ENCODE peak calls at places on chromosome 1, in nine cellular contexts. One of them, this sample, is unnamed.
A peak's percentile ranks its signal among the peaks of the same experiment; 100 is the strongest.

GRCh38 chr1:48028218-48028804 is 31.1 kb upstream of the TRABD2B start:
- DNase-seq in uterus: no peak
- DNase-seq in neural progenitor cell: no peak
- DNase-seq in spleen: no peak
- DNase-seq in upper lobe of right lung: no peak
- DNase-seq in lower leg skin: no peak
- DNase-seq in GM23338: peak; percentile 53
- DNase-seq in IMR-90: no peak
- DNase-seq in tibial artery: no peak
- DNase-seq in this sample: no peak

GRCh38 chr1:188719735-188720134 is 1757.9 kb downstream of the BRINP3 start:
- DNase-seq in neural progenitor cell: no peak
- DNase-seq in GM23338: no peak
- DNase-seq in upper lobe of right lung: no peak
- DNase-seq in spleen: no peak
- DNase-seq in lower leg skin: no peak
- DNase-seq in uterus: no peak
- DNase-seq in tibial artery: no peak
- DNase-seq in IMR-90: no peak
- DNase-seq in this sample: no peak

GRCh38 chr1:243727503-243728191 is 122.4 kb downstream of the AKT3 start:
- DNase-seq in uterus: no peak
- DNase-seq in lower leg skin: no peak
- DNase-seq in IMR-90: no peak
- DNase-seq in neural progenitor cell: no peak
- DNase-seq in GM23338: no peak
- DNase-seq in upper lobe of right lung: no peak
- DNase-seq in tibial artery: no peak
- DNase-seq in spleen: no peak
- DNase-seq in this sample: no peak

GRCh38 chr1:177945943-177946650 is 23.8 kb downstream of the SEC16B start:
- DNase-seq in neural progenitor cell: peak; percentile 82
- DNase-seq in GM23338: peak; percentile 90
- DNase-seq in lower leg skin: peak; percentile 22
- DNase-seq in IMR-90: peak; percentile 65
- DNase-seq in spleen: no peak
- DNase-seq in uterus: peak; percentile 75
- DNase-seq in tibial artery: no peak
- DNase-seq in upper lobe of right lung: no peak
- DNase-seq in this sample: peak; percentile 60

GRCh38 chr1:156072251-156072650 is 10.0 kb downstream of the MEX3A start:
- DNase-seq in IMR-90: no peak
- DNase-seq in tibial artery: no peak
- DNase-seq in spleen: no peak
- DNase-seq in uterus: no peak
- DNase-seq in lower leg skin: no peak
- DNase-seq in neural progenitor cell: no peak
- DNase-seq in GM23338: no peak
- DNase-seq in upper lobe of right lung: no peak
- DNase-seq in this sample: no peak

GRCh38 chr1:90730247-90731022 is 13.3 kb upstream of the BARHL2 start:
- DNase-seq in uterus: no peak
- DNase-seq in neural progenitor cell: peak; percentile 72
- DNase-seq in spleen: no peak
- DNase-seq in GM23338: peak; percentile 52
- DNase-seq in IMR-90: peak; percentile 9
- DNase-seq in tibial artery: no peak
- DNase-seq in upper lobe of right lung: no peak
- DNase-seq in lower leg skin: no peak
- DNase-seq in this sample: no peak

GRCh38 chr1:235207202-235207565 is 46.1 kb upstream of the RBM34 start:
- DNase-seq in IMR-90: no peak
- DNase-seq in tibial artery: no peak
- DNase-seq in uterus: no peak
- DNase-seq in GM23338: no peak
- DNase-seq in lower leg skin: no peak
- DNase-seq in upper lobe of right lung: no peak
- DNase-seq in neural progenitor cell: no peak
- DNase-seq in spleen: no peak
- DNase-seq in this sample: no peak

GRCh38 chr1:201649776-201650607 is 111.1 kb downstream of the NAV1 start:
- DNase-seq in GM23338: peak; percentile 92
- DNase-seq in uterus: peak; percentile 88
- DNase-seq in spleen: no peak
- DNase-seq in upper lobe of right lung: peak; percentile 88
- DNase-seq in lower leg skin: peak; percentile 83
- DNase-seq in IMR-90: peak; percentile 70
- DNase-seq in neural progenitor cell: peak; percentile 84
- DNase-seq in tibial artery: peak; percentile 85
- DNase-seq in this sample: peak; percentile 65

GRCh38 chr1:49651136-49651535 is 372.6 kb downstream of the AGBL4 start:
- DNase-seq in upper lobe of right lung: no peak
- DNase-seq in tibial artery: no peak
- DNase-seq in GM23338: peak; percentile 0
- DNase-seq in uterus: no peak
- DNase-seq in neural progenitor cell: no peak
- DNase-seq in spleen: no peak
- DNase-seq in IMR-90: no peak
- DNase-seq in lower leg skin: no peak
- DNase-seq in this sample: no peak

GRCh38 chr1:102472524-102472923 is 475.8 kb upstream of the OLFM3 start:
- DNase-seq in neural progenitor cell: no peak
- DNase-seq in lower leg skin: no peak
- DNase-seq in tibial artery: no peak
- DNase-seq in upper lobe of right lung: no peak
- DNase-seq in uterus: no peak
- DNase-seq in GM23338: no peak
- DNase-seq in spleen: no peak
- DNase-seq in IMR-90: no peak
- DNase-seq in this sample: no peak

GRCh38 chr1:53747841-53748240 is 8.9 kb upstream of the GLIS1 start:
- DNase-seq in upper lobe of right lung: no peak
- DNase-seq in neural progenitor cell: no peak
- DNase-seq in GM23338: no peak
- DNase-seq in lower leg skin: no peak
- DNase-seq in spleen: no peak
- DNase-seq in IMR-90: no peak
- DNase-seq in uterus: no peak
- DNase-seq in tibial artery: no peak
- DNase-seq in this sample: no peak

GRCh38 chr1:48030211-48030610 is 33.0 kb upstream of the TRABD2B start:
- DNase-seq in lower leg skin: no peak
- DNase-seq in tibial artery: no peak
- DNase-seq in uterus: no peak
- DNase-seq in IMR-90: no peak
- DNase-seq in upper lobe of right lung: no peak
- DNase-seq in spleen: no peak
- DNase-seq in neural progenitor cell: no peak
- DNase-seq in GM23338: no peak
- DNase-seq in this sample: no peak

GRCh38 chr1:112849425-112849966 is 106.5 kb downstream of the SLC16A1 start:
- DNase-seq in uterus: no peak
- DNase-seq in upper lobe of right lung: no peak
- DNase-seq in lower leg skin: no peak
- DNase-seq in spleen: no peak
- DNase-seq in tibial artery: no peak
- DNase-seq in GM23338: peak; percentile 80
- DNase-seq in IMR-90: peak; percentile 33
- DNase-seq in neural progenitor cell: peak; percentile 67
- DNase-seq in this sample: peak; percentile 42

DNA sequence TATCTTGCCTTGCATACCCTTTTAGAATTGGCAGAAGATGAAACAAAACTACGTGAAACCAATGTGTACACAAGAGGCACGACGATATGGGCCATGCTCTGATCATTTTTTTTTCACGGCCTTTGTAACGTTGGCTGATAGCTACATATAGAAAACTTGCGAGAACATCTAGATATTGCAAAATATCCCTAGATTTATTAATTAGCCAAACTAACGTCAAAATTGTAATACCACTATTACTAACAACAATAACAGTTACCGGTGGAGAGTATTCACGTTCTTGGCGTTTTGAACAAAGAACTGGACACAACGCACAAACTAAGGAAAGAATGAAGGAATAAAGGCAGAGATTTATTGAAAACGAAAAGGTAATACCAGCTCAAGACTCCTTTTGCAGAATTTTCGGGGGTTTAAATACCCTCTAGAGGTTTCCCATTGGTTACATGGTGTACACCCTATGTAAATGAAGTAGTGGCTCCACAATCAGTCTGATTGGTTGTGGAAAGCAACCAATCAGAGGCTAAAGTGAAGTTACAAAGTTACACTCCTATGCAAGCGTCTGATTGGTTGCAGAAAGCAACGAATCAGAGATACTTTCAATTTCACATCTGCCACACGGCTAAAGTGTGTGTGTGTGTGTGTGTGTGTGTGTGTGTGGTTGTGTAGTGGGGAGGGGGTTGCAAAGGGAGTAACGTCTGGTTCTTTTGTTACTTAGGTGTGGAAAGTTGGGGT is 945 bp upstream of the GTF2B start:
- DNase-seq in upper lobe of right lung: no peak
- DNase-seq in lower leg skin: no peak
- DNase-seq in GM23338: peak; percentile 66
- DNase-seq in uterus: no peak
- DNase-seq in spleen: no peak
- DNase-seq in tibial artery: no peak
- DNase-seq in neural progenitor cell: no peak
- DNase-seq in IMR-90: peak; percentile 56
- DNase-seq in this sample: peak; percentile 31
- TF ChIP-seq CTCF in upper lobe of right lung: no peak
- TF ChIP-seq CTCF in lower leg skin: no peak
- TF ChIP-seq CTCF in GM23338: no peak
- TF ChIP-seq CTCF in uterus: no peak
- TF ChIP-seq CTCF in spleen: no peak
- TF ChIP-seq CTCF in tibial artery: no peak
- TF ChIP-seq CTCF in neural progenitor cell: no peak
- TF ChIP-seq CTCF in IMR-90: no peak
- TF ChIP-seq CTCF in this sample: no peak

GRCh38 chr1:173900992-173901391 is 16.1 kb downstream of the SERPINC1 start:
- DNase-seq in uterus: no peak
- DNase-seq in lower leg skin: no peak
- DNase-seq in tibial artery: no peak
- DNase-seq in IMR-90: no peak
- DNase-seq in upper lobe of right lung: no peak
- DNase-seq in GM23338: no peak
- DNase-seq in neural progenitor cell: no peak
- DNase-seq in spleen: no peak
- DNase-seq in this sample: no peak

GRCh38 chr1:173903827-173904226 is 13.3 kb downstream of the SERPINC1 start:
- DNase-seq in IMR-90: no peak
- DNase-seq in uterus: no peak
- DNase-seq in neural progenitor cell: no peak
- DNase-seq in spleen: no peak
- DNase-seq in GM23338: no peak
- DNase-seq in upper lobe of right lung: no peak
- DNase-seq in lower leg skin: no peak
- DNase-seq in tibial artery: no peak
- DNase-seq in this sample: no peak

GRCh38 chr1:173900427-173900826 is 16.7 kb downstream of the SERPINC1 start:
- DNase-seq in upper lobe of right lung: no peak
- DNase-seq in GM23338: no peak
- DNase-seq in uterus: no peak
- DNase-seq in neural progenitor cell: no peak
- DNase-seq in spleen: no peak
- DNase-seq in lower leg skin: no peak
- DNase-seq in tibial artery: no peak
- DNase-seq in IMR-90: no peak
- DNase-seq in this sample: no peak
- H3K4me3 ChIP-seq in upper lobe of right lung: no peak overlapping the region
- H3K4me3 ChIP-seq in GM23338: no peak overlapping the region
- H3K4me3 ChIP-seq in uterus: no peak overlapping the region
- H3K4me3 ChIP-seq in neural progenitor cell: no peak overlapping the region
- H3K4me3 ChIP-seq in spleen: no peak overlapping the region
- H3K4me3 ChIP-seq in lower leg skin: no peak overlapping the region
- H3K4me3 ChIP-seq in tibial artery: no peak overlapping the region
- H3K4me3 ChIP-seq in IMR-90: no peak overlapping the region
- H3K4me3 ChIP-seq in this sample: no peak overlapping the region

DNA sequence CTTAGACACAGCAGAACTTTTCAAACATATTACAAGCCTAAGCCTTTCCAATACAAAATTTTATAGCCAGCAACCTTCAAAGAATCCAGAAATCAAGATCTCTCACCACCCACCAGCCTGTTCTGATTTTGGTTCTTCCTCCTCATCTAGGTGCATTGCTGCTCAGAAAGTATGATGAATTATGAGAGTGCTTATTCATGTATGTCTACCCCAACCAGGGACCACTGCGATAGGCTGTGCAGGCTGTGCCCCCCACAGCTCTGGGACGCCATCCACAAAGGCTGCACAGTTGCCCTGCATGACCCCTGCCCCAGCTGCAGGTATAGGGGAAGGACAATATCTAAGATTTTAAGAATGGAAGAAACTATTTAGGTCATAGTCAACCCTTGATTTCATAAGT is 55.4 kb downstream of the WDR64 start:
- DNase-seq in spleen: no peak
- DNase-seq in lower leg skin: no peak
- DNase-seq in uterus: no peak
- DNase-seq in GM23338: no peak
- DNase-seq in IMR-90: no peak
- DNase-seq in neural progenitor cell: no peak
- DNase-seq in tibial artery: no peak
- DNase-seq in upper lobe of right lung: no peak
- DNase-seq in this sample: no peak
- TF ChIP-seq CTCF in spleen: no peak
- TF ChIP-seq CTCF in lower leg skin: no peak
- TF ChIP-seq CTCF in uterus: no peak
- TF ChIP-seq CTCF in GM23338: no peak
- TF ChIP-seq CTCF in IMR-90: no peak
- TF ChIP-seq CTCF in neural progenitor cell: no peak
- TF ChIP-seq CTCF in tibial artery: no peak
- TF ChIP-seq CTCF in upper lobe of right lung: no peak
- TF ChIP-seq CTCF in this sample: no peak

GRCh38 chr1:44806704-44807363 is at the start of gene DYNLT4:
- DNase-seq in lower leg skin: no peak
- DNase-seq in GM23338: no peak
- DNase-seq in upper lobe of right lung: no peak
- DNase-seq in IMR-90: no peak
- DNase-seq in tibial artery: peak; percentile 32
- DNase-seq in uterus: no peak
- DNase-seq in spleen: peak; percentile 70
- DNase-seq in neural progenitor cell: no peak
- DNase-seq in this sample: no peak

GRCh38 chr1:44810101-44810761 is 1.9 kb downstream of the BTBD19 start:
- DNase-seq in spleen: peak; percentile 90
- DNase-seq in tibial artery: peak; percentile 80
- DNase-seq in IMR-90: no peak
- DNase-seq in lower leg skin: peak; percentile 71
- DNase-seq in uterus: peak; percentile 62
- DNase-seq in GM23338: no peak
- DNase-seq in upper lobe of right lung: peak; percentile 89
- DNase-seq in neural progenitor cell: no peak
- DNase-seq in this sample: no peak

GRCh38 chr1:44807364-44808062 is 362 bp upstream of the DYNLT4 start:
- DNase-seq in GM23338: peak; percentile 90
- DNase-seq in neural progenitor cell: peak; percentile 79
- DNase-seq in spleen: peak; percentile 99
- DNase-seq in tibial artery: peak; percentile 99
- DNase-seq in IMR-90: peak; percentile 99
- DNase-seq in uterus: peak; percentile 97
- DNase-seq in lower leg skin: peak; percentile 98
- DNase-seq in upper lobe of right lung: peak; percentile 98
- DNase-seq in this sample: peak; percentile 99

GRCh38 chr1:44808938-44809917 is 905 bp downstream of the BTBD19 start:
- DNase-seq in spleen: peak; percentile 92
- DNase-seq in upper lobe of right lung: peak; percentile 80
- DNase-seq in IMR-90: peak; percentile 82
- DNase-seq in uterus: peak; percentile 69
- DNase-seq in neural progenitor cell: no peak
- DNase-seq in lower leg skin: peak; percentile 62
- DNase-seq in GM23338: no peak
- DNase-seq in tibial artery: peak; percentile 70
- DNase-seq in this sample: peak; percentile 77

GRCh38 chr1:44808063-44808937 is at the start of gene BTBD19:
- DNase-seq in uterus: peak; percentile 91
- DNase-seq in neural progenitor cell: peak; percentile 92
- DNase-seq in GM23338: peak; percentile 87
- DNase-seq in lower leg skin: peak; percentile 77
- DNase-seq in IMR-90: peak; percentile 91
- DNase-seq in upper lobe of right lung: peak; percentile 85
- DNase-seq in tibial artery: peak; percentile 86
- DNase-seq in spleen: peak; percentile 90
- DNase-seq in this sample: peak; percentile 88
- H3K4me3 ChIP-seq in uterus: peak within 1 kb of the TSS; percentile 21
- H3K4me3 ChIP-seq in neural progenitor cell: peak within 1 kb of the TSS; percentile 17
- H3K4me3 ChIP-seq in GM23338: peak within 1 kb of the TSS; percentile 47
- H3K4me3 ChIP-seq in lower leg skin: no peak within 1 kb of the TSS
- H3K4me3 ChIP-seq in IMR-90: peak within 1 kb of the TSS; percentile 40
- H3K4me3 ChIP-seq in upper lobe of right lung: peak within 1 kb of the TSS; percentile 45
- H3K4me3 ChIP-seq in tibial artery: peak within 1 kb of the TSS; percentile 41
- H3K4me3 ChIP-seq in spleen: peak within 1 kb of the TSS; percentile 5
- H3K4me3 ChIP-seq in this sample: peak within 1 kb of the TSS; percentile 50